ENCODE peak calls at places on chromosome 12, in eight cellular contexts. One of them, this sample, is unnamed.

GRCh38 chr12:28248555-28249127 is 58.4 kb downstream of the CCDC91 start:
- DNase-seq in NCI-H1417: no peak
- DNase-seq in Caki2: no peak
- DNase-seq in AML-193: no peak
- DNase-seq in H4: no peak
- DNase-seq in lower leg skin: no peak
- DNase-seq in HT1080: no peak
- DNase-seq in sciatic nerve: no peak
- DNase-seq in this sample: no peak

GRCh38 chr12:85468356-85469157 is 188.5 kb downstream of the ALX1 start:
- DNase-seq in NCI-H1417: peak; percentile 81
- DNase-seq in Caki2: peak; percentile 80
- DNase-seq in AML-193: peak; percentile 58
- DNase-seq in H4: peak; percentile 72
- DNase-seq in lower leg skin: no peak
- DNase-seq in HT1080: peak; percentile 58
- DNase-seq in sciatic nerve: no peak
- DNase-seq in this sample: no peak

GRCh38 chr12:130401703-130402102 is 64.0 kb downstream of the PIWIL1 start:
- DNase-seq in NCI-H1417: peak; percentile 44
- DNase-seq in Caki2: no peak
- DNase-seq in AML-193: no peak
- DNase-seq in H4: peak; percentile 13
- DNase-seq in lower leg skin: no peak
- DNase-seq in HT1080: no peak
- DNase-seq in sciatic nerve: no peak
- DNase-seq in this sample: no peak

GRCh38 chr12:121005346-121005815 is 10.9 kb downstream of the C12orf43 start:
- DNase-seq in NCI-H1417: peak; percentile 68
- DNase-seq in Caki2: no peak
- DNase-seq in AML-193: peak; percentile 41
- DNase-seq in H4: peak; percentile 32
- DNase-seq in lower leg skin: no peak
- DNase-seq in HT1080: peak; percentile 51
- DNase-seq in sciatic nerve: no peak
- DNase-seq in this sample: no peak

GRCh38 chr12:46187023-46187422 is 81.8 kb downstream of the SLC38A1 start:
- DNase-seq in NCI-H1417: no peak
- DNase-seq in Caki2: no peak
- DNase-seq in AML-193: no peak
- DNase-seq in H4: no peak
- DNase-seq in lower leg skin: no peak
- DNase-seq in HT1080: peak; percentile 54
- DNase-seq in sciatic nerve: peak; percentile 69
- DNase-seq in this sample: no peak

GRCh38 chr12:48159976-48160525 is 2.7 kb upstream of the ASB8 start:
- DNase-seq in NCI-H1417: no peak
- DNase-seq in Caki2: no peak
- DNase-seq in AML-193: no peak
- DNase-seq in H4: no peak
- DNase-seq in lower leg skin: no peak
- DNase-seq in HT1080: peak; percentile 32
- DNase-seq in sciatic nerve: no peak
- DNase-seq in this sample: no peak

GRCh38 chr12:60168441-60168840 is 572.6 kb downstream of the SLC16A7 start:
- DNase-seq in NCI-H1417: no peak
- DNase-seq in Caki2: no peak
- DNase-seq in AML-193: no peak
- DNase-seq in H4: no peak
- DNase-seq in lower leg skin: no peak
- DNase-seq in HT1080: no peak
- DNase-seq in sciatic nerve: no peak
- DNase-seq in this sample: no peak

GRCh38 chr12:31591308-31591901 is 469 bp upstream of the DENND5B start:
- DNase-seq in NCI-H1417: peak; percentile 84
- DNase-seq in Caki2: peak; percentile 59
- DNase-seq in AML-193: no peak
- DNase-seq in H4: no peak
- DNase-seq in lower leg skin: no peak
- DNase-seq in HT1080: peak; percentile 15
- DNase-seq in sciatic nerve: no peak
- DNase-seq in this sample: no peak

GRCh38 chr12:89245090-89245489 is 107.2 kb downstream of the DUSP6 start:
- DNase-seq in NCI-H1417: no peak
- DNase-seq in Caki2: no peak
- DNase-seq in AML-193: peak; percentile 80
- DNase-seq in H4: no peak
- DNase-seq in lower leg skin: no peak
- DNase-seq in HT1080: no peak
- DNase-seq in sciatic nerve: no peak
- DNase-seq in this sample: no peak

GRCh38 chr12:74646831-74647230 is 109.2 kb downstream of the ATXN7L3B start:
- DNase-seq in NCI-H1417: peak; percentile 94
- DNase-seq in Caki2: no peak
- DNase-seq in AML-193: no peak
- DNase-seq in H4: peak; percentile 29
- DNase-seq in lower leg skin: no peak
- DNase-seq in HT1080: peak; percentile 24
- DNase-seq in sciatic nerve: no peak
- DNase-seq in this sample: no peak

GRCh38 chr12:46400406-46400805 is 27.8 kb upstream of the SLC38A2 start:
- DNase-seq in NCI-H1417: no peak
- DNase-seq in Caki2: no peak
- DNase-seq in AML-193: no peak
- DNase-seq in H4: no peak
- DNase-seq in lower leg skin: no peak
- DNase-seq in HT1080: no peak
- DNase-seq in sciatic nerve: no peak
- DNase-seq in this sample: no peak

GRCh38 chr12:127944211-127944899 is 322.6 kb upstream of the TMEM132C start:
- DNase-seq in NCI-H1417: peak; percentile 3
- DNase-seq in Caki2: no peak
- DNase-seq in AML-193: no peak
- DNase-seq in H4: peak; percentile 54
- DNase-seq in lower leg skin: no peak
- DNase-seq in HT1080: no peak
- DNase-seq in sciatic nerve: no peak
- DNase-seq in this sample: no peak

GRCh38 chr12:94304566-94305061 is 155.1 kb downstream of the CEP83 start:
- DNase-seq in NCI-H1417: no peak
- DNase-seq in Caki2: no peak
- DNase-seq in AML-193: no peak
- DNase-seq in H4: no peak
- DNase-seq in lower leg skin: no peak
- DNase-seq in HT1080: no peak
- DNase-seq in sciatic nerve: no peak
- DNase-seq in this sample: no peak

GRCh38 chr12:67161322-67161918 is 107.7 kb upstream of the CAND1 start:
- DNase-seq in NCI-H1417: peak; percentile 42
- DNase-seq in Caki2: peak; percentile 39
- DNase-seq in AML-193: peak; percentile 30
- DNase-seq in H4: peak; percentile 53
- DNase-seq in lower leg skin: no peak
- DNase-seq in HT1080: peak; percentile 25
- DNase-seq in sciatic nerve: no peak
- DNase-seq in this sample: no peak

GRCh38 chr12:49091836-49092085 is 2.8 kb downstream of the DHH start:
- DNase-seq in NCI-H1417: no peak
- DNase-seq in Caki2: no peak
- DNase-seq in AML-193: no peak
- DNase-seq in H4: no peak
- DNase-seq in lower leg skin: no peak
- DNase-seq in HT1080: no peak
- DNase-seq in sciatic nerve: no peak
- DNase-seq in this sample: no peak